ENCODE peak calls at places on chromosomes 7 and 10, in five cellular contexts. F, A, P, D and U are unnamed samples.
A peak's percentile ranks its signal among the peaks of the same experiment; 100 is the strongest.

GRCh38 chr10:91541481-91541880 is 91.4 kb downstream of the PPP1R3C start:
- DNase-seq in F (no peak), A (no peak), P (no peak), D (peak; percentile 78), U (peak; percentile 82)

GRCh38 chr7:25303380-25304321 is 75.4 kb upstream of the NPVF start:
- DNase-seq in F (no peak), A (no peak), P (no peak), D (peak; percentile 83), U (peak; percentile 16)

GRCh38 chr7:28002638-28003037 is 178.0 kb downstream of the JAZF1 start:
- DNase-seq in F (no peak), A (no peak), P (no peak), D (no peak), U (peak; percentile 65)

GRCh38 chr7:31663072-31663471 is 23.9 kb upstream of the PPP1R17 start:
- DNase-seq in F (no peak), A (no peak), P (no peak), D (no peak), U (no peak)

GRCh38 chr7:83876593-83876992 is 227.7 kb upstream of the SEMA3E start:
- DNase-seq in F (no peak), A (no peak), P (no peak), D (peak; percentile 14), U (peak; percentile 44)

GRCh38 chr10:103506061-103506460 is 12.6 kb downstream of the NEURL1 start:
- DNase-seq in F (no peak), A (no peak), P (no peak), D (no peak), U (no peak)

GRCh38 chr10:30184397-30185033 is 125.1 kb upstream of the JCAD start:
- DNase-seq in F (no peak), A (no peak), P (no peak), D (peak; percentile 20), U (no peak)

GRCh38 chr10:96840841-96841518 is 8.9 kb downstream of the LCOR start:
- DNase-seq in F (no peak), A (no peak), P (no peak), D (no peak), U (peak; percentile 65)

GRCh38 chr7:79055722-79056415 is 397.6 kb downstream of the MAGI2 start:
- DNase-seq in F (no peak), A (no peak), P (no peak), D (no peak), U (peak; percentile 1)

GRCh38 chr7:151717415-151717814 is 159.5 kb downstream of the PRKAG2 start:
- DNase-seq in F (no peak), A (no peak), P (no peak), D (no peak), U (no peak)

GRCh38 chr7:126685018-126685573 is 567.6 kb downstream of the GRM8 start:
- DNase-seq in F (no peak), A (no peak), P (no peak), D (no peak), U (no peak)

GRCh38 chr7:120554960-120555571 is 282.1 kb downstream of the KCND2 start:
- DNase-seq in F (peak; percentile 60), A (no peak), P (peak; percentile 18), D (peak; percentile 36), U (peak; percentile 72)

GRCh38 chr10:79400567-79401004 is 44.8 kb downstream of the ZCCHC24 start:
- DNase-seq in F (peak; percentile 80), A (peak; percentile 44), P (peak; percentile 27), D (no peak), U (no peak)

GRCh38 chr7:55132890-55133551 is 114.2 kb downstream of the EGFR start:
- DNase-seq in F (no peak), A (no peak), P (peak; percentile 99), D (peak; percentile 98), U (peak; percentile 94)

DNA sequence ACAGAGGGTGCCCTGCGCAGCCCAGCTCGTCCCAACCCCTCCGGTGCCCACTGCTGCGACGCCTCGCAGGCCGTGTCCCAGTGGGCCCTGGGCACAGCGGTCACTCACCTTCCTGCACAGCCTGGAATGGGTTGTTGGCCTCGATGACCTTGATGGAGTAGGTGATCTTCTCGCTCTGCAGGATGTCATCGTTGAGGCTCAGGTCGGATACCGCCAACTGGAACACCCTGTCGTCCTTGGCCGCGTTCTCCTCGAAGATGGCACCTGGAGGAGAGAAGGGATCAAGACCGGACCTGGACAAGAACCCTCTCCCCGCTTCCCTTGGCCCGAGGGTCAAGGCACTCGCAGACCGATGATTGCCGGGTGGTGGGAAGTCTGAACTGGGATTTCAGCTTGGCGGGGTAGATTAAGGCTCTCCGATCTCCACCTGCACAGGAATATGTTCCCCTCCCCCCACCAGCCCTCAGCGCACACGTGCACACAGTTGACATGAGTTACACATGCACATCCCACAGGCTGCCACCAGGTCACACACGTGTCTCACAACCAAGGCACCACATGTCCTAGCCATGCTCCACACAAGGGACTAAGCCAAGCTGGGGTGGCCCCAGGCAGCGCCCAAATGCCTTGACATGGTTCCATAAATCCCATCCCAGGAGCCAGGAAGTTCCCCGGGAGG is 2.6 kb downstream of the GRID1 start:
- DNase-seq in F (peak; percentile 42), A (no peak), P (no peak), D (no peak), U (no peak)
- TF ChIP-seq CTCF in F (peak; percentile 12), A (no peak), P (no peak), D (no peak), U (no peak)

GRCh38 chr10:106938448-106939014 is 226.0 kb downstream of the SORCS1 start:
- DNase-seq in F (no peak), A (no peak), P (no peak), D (no peak), U (no peak)

GRCh38 chr10:106941297-106942034 is 223.0 kb downstream of the SORCS1 start:
- DNase-seq in F (no peak), A (no peak), P (no peak), D (no peak), U (no peak)

GRCh38 chr10:106947643-106948042 is 216.9 kb downstream of the SORCS1 start:
- DNase-seq in F (no peak), A (no peak), P (no peak), D (no peak), U (no peak)

GRCh38 chr10:106942035-106942662 is 222.4 kb downstream of the SORCS1 start:
- DNase-seq in F (no peak), A (no peak), P (no peak), D (no peak), U (no peak)
- TF ChIP-seq CTCF in F (no peak), A (no peak), P (no peak), D (no peak), U (no peak)

DNA sequence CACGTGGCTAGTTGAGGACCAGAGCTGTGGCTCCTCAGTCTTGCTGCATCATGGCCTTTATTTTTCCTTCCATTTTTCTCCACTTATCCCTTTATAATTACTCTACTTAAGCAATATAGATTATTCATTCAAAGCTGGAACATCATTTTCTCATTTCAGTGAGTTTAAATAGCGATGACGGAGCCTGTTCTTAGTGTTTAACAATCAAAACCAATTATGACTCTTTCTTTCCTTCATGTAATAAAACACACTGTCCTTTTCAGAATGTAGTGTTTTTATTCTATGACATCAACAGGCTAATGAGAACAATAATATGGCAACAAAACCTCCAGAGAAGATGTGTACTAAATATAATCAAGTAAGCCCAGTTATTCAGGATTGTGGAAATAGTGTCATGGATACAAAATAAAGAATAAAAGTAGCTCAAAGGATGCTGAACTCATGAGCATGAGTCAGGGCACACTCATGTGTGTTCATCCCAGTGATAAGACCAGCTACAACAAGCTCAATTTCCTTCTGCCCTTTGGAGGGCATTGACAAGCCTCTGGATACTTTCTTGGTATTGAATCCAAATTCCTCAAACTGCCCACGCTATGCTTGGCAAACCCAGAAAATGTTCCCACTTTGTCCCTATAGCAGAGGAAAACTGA is 188.4 kb downstream of the CYP26A1 start:
- DNase-seq in F (no peak), A (no peak), P (no peak), D (peak; percentile 14), U (peak; percentile 21)
- TF ChIP-seq CTCF in F (no peak), A (no peak), P (no peak), D (no peak), U (no peak)

DNA sequence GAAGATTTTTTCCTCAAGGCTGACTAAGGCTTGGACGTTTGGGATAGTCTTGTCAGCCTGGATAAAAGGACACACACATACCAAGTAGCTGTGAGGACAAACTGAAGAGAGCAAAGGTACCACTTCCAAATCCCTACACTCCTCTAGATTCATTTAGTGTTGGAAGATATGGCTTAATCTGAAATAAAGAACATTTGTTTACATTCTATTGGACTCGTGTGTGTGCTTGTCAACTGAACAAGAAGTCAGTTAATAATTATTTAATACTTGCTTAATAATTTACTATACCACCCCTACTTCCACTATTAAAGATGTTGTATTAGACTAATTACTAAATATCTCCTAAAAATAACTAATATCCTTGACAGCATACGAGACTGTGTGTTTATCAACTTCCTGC is 23.3 kb upstream of the DYNC1I1 start:
- DNase-seq in F (no peak), A (no peak), P (no peak), D (no peak), U (no peak)
- TF ChIP-seq CTCF in F (no peak), A (no peak), P (no peak), D (no peak), U (no peak)